ENCODE peak calls at places on chromosome 15, in seven cellular contexts. One of them, this sample, is unnamed.

GRCh38 chr15:52252781-52253180 is 42.8 kb downstream of the MYO5C start:
- DNase-seq in MM.1S: no peak
- DNase-seq in Caco-2: no peak
- DNase-seq in brain microvascular endothelial cell: peak; percentile 65
- DNase-seq in HCT116: peak; percentile 81
- DNase-seq in CD4-positive, alpha-beta memory T cell: no peak
- DNase-seq in AG09309: peak; percentile 77
- DNase-seq in this sample: peak; percentile 77

GRCh38 chr15:69158201-69158842 is 2.1 kb upstream of the GLCE start:
- DNase-seq in MM.1S: no peak
- DNase-seq in Caco-2: no peak
- DNase-seq in brain microvascular endothelial cell: no peak
- DNase-seq in HCT116: no peak
- DNase-seq in CD4-positive, alpha-beta memory T cell: no peak
- DNase-seq in AG09309: no peak
- DNase-seq in this sample: no peak

GRCh38 chr15:65666257-65666656 is 44.5 kb downstream of the SLC24A1 start:
- DNase-seq in MM.1S: no peak
- DNase-seq in Caco-2: no peak
- DNase-seq in brain microvascular endothelial cell: peak; percentile 40
- DNase-seq in HCT116: no peak
- DNase-seq in CD4-positive, alpha-beta memory T cell: no peak
- DNase-seq in AG09309: peak; percentile 55
- DNase-seq in this sample: no peak

GRCh38 chr15:33915571-33916407 is 52.5 kb upstream of the CHRM5 start:
- DNase-seq in MM.1S: peak; percentile 75
- DNase-seq in Caco-2: peak; percentile 33
- DNase-seq in brain microvascular endothelial cell: no peak
- DNase-seq in HCT116: no peak
- DNase-seq in CD4-positive, alpha-beta memory T cell: no peak
- DNase-seq in AG09309: no peak
- DNase-seq in this sample: peak; percentile 18

GRCh38 chr15:67899596-67900283 is 59.9 kb upstream of the RNU6-1 start:
- DNase-seq in MM.1S: no peak
- DNase-seq in Caco-2: no peak
- DNase-seq in brain microvascular endothelial cell: no peak
- DNase-seq in HCT116: no peak
- DNase-seq in CD4-positive, alpha-beta memory T cell: no peak
- DNase-seq in AG09309: no peak
- DNase-seq in this sample: no peak

GRCh38 chr15:92819312-92820232 is 80.6 kb upstream of the CHD2 start:
- DNase-seq in MM.1S: no peak
- DNase-seq in Caco-2: no peak
- DNase-seq in brain microvascular endothelial cell: no peak
- DNase-seq in HCT116: no peak
- DNase-seq in CD4-positive, alpha-beta memory T cell: no peak
- DNase-seq in AG09309: no peak
- DNase-seq in this sample: no peak

GRCh38 chr15:101266034-101266433 is 11.3 kb downstream of the SELENOS start:
- DNase-seq in MM.1S: no peak
- DNase-seq in Caco-2: no peak
- DNase-seq in brain microvascular endothelial cell: peak; percentile 39
- DNase-seq in HCT116: no peak
- DNase-seq in CD4-positive, alpha-beta memory T cell: no peak
- DNase-seq in AG09309: no peak
- DNase-seq in this sample: no peak

GRCh38 chr15:59232476-59232875 is 25.8 kb downstream of the LDHAL6B start:
- DNase-seq in MM.1S: no peak
- DNase-seq in Caco-2: no peak
- DNase-seq in brain microvascular endothelial cell: peak; percentile 72
- DNase-seq in HCT116: no peak
- DNase-seq in CD4-positive, alpha-beta memory T cell: no peak
- DNase-seq in AG09309: peak; percentile 67
- DNase-seq in this sample: peak; percentile 40

GRCh38 chr15:63073497-63074172 is 31.1 kb downstream of the TPM1 start:
- DNase-seq in MM.1S: no peak
- DNase-seq in Caco-2: no peak
- DNase-seq in brain microvascular endothelial cell: peak; percentile 51
- DNase-seq in HCT116: no peak
- DNase-seq in CD4-positive, alpha-beta memory T cell: no peak
- DNase-seq in AG09309: no peak
- DNase-seq in this sample: no peak

GRCh38 chr15:88258021-88258641 is 1.6 kb upstream of the NTRK3 start:
- DNase-seq in MM.1S: peak; percentile 36
- DNase-seq in Caco-2: no peak
- DNase-seq in brain microvascular endothelial cell: no peak
- DNase-seq in HCT116: peak; percentile 16
- DNase-seq in CD4-positive, alpha-beta memory T cell: no peak
- DNase-seq in AG09309: no peak
- DNase-seq in this sample: no peak

DNA sequence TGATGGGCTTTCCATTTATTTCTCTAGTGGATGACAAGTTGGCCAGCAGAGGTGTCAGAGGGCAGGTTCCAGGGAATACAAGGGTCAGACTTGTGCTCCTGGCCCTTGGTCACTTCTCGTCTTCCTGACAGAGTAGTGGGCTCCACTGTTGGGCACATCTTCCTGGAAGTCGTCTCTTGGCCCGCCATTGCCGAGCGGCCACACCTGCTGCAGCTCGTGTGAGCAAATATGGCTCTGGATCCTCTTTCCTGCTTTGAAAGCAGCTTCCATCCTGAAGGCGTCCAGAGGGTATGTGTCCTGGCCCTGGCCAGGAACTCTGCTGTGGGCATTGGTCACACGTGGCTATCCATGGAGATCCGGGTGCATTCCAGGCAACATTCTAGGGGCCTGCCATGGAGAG is 100.2 kb downstream of the SNRPN start:
- DNase-seq in MM.1S: no peak
- DNase-seq in Caco-2: no peak
- DNase-seq in brain microvascular endothelial cell: no peak
- DNase-seq in HCT116: no peak
- DNase-seq in CD4-positive, alpha-beta memory T cell: no peak
- DNase-seq in AG09309: no peak
- DNase-seq in this sample: no peak
- H3K4me3 ChIP-seq in MM.1S: no peak overlapping the region
- H3K4me3 ChIP-seq in Caco-2: no peak overlapping the region
- H3K4me3 ChIP-seq in brain microvascular endothelial cell: no peak overlapping the region
- H3K4me3 ChIP-seq in HCT116: no peak overlapping the region
- H3K4me3 ChIP-seq in CD4-positive, alpha-beta memory T cell: no peak overlapping the region
- H3K4me3 ChIP-seq in AG09309: no peak overlapping the region
- H3K4me3 ChIP-seq in this sample: no peak overlapping the region

DNA sequence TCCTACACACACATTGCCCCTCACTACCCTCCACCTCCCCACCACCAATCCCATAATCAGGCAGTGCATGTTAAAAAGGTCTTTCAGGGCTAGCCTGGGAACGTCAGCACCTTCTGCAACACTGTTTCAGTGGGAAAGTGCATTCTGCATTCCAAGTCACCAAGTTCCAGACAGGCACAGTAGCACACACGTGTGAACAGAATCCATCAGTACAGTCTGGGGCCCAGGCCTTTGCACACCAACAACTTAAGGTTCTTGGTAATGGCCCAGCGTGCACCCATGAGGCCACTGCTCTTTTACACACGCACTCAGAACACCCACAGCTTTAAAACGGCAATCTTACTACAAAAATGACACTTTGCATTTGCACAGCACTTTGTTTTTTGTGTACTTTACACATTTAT is 1.2 kb downstream of the ANXA2 start:
- DNase-seq in MM.1S: no peak
- DNase-seq in Caco-2: no peak
- DNase-seq in brain microvascular endothelial cell: no peak
- DNase-seq in HCT116: no peak
- DNase-seq in CD4-positive, alpha-beta memory T cell: no peak
- DNase-seq in AG09309: no peak
- DNase-seq in this sample: no peak
- H3K4me3 ChIP-seq in MM.1S: peak overlapping the region; percentile 90
- H3K4me3 ChIP-seq in Caco-2: peak overlapping the region; percentile 99
- H3K4me3 ChIP-seq in brain microvascular endothelial cell: peak overlapping the region; percentile 71
- H3K4me3 ChIP-seq in HCT116: peak overlapping the region; percentile 61
- H3K4me3 ChIP-seq in CD4-positive, alpha-beta memory T cell: peak overlapping the region; percentile 59
- H3K4me3 ChIP-seq in AG09309: peak overlapping the region; percentile 90
- H3K4me3 ChIP-seq in this sample: peak overlapping the region; percentile 84

DNA sequence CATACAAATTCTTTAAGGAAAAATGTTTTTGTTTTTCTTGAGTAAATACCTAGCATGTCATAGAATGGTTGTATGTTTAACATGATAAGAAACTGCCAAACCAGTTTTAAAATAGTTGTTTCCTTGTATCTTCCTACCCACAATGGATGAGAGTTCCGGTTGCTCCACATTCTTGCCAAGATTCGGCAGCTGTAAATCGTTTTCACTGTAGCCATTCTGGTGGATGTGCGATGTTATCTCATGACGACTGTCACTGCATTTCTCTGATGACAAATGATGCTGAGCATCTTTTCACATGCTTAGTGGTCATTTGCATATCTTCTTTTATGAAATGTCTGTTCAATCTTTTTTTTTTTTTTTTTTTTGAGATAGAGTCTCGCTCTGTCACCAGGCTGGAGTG is 36.6 kb upstream of the SH3GL3 start:
- DNase-seq in MM.1S: no peak
- DNase-seq in Caco-2: peak; percentile 50
- DNase-seq in brain microvascular endothelial cell: no peak
- DNase-seq in HCT116: no peak
- DNase-seq in CD4-positive, alpha-beta memory T cell: no peak
- DNase-seq in AG09309: no peak
- DNase-seq in this sample: no peak
- H3K4me3 ChIP-seq in MM.1S: no peak overlapping the region
- H3K4me3 ChIP-seq in Caco-2: no peak overlapping the region
- H3K4me3 ChIP-seq in brain microvascular endothelial cell: no peak overlapping the region
- H3K4me3 ChIP-seq in HCT116: no peak overlapping the region
- H3K4me3 ChIP-seq in CD4-positive, alpha-beta memory T cell: no peak overlapping the region
- H3K4me3 ChIP-seq in AG09309: no peak overlapping the region
- H3K4me3 ChIP-seq in this sample: no peak overlapping the region

GRCh38 chr15:98872777-98873176 is 134.8 kb downstream of the PGPEP1L start:
- DNase-seq in MM.1S: no peak
- DNase-seq in Caco-2: no peak
- DNase-seq in brain microvascular endothelial cell: no peak
- DNase-seq in HCT116: no peak
- DNase-seq in CD4-positive, alpha-beta memory T cell: no peak
- DNase-seq in AG09309: no peak
- DNase-seq in this sample: no peak
- H3K4me3 ChIP-seq in MM.1S: peak overlapping the region; percentile 60
- H3K4me3 ChIP-seq in Caco-2: no peak overlapping the region
- H3K4me3 ChIP-seq in brain microvascular endothelial cell: no peak overlapping the region
- H3K4me3 ChIP-seq in HCT116: no peak overlapping the region
- H3K4me3 ChIP-seq in CD4-positive, alpha-beta memory T cell: no peak overlapping the region
- H3K4me3 ChIP-seq in AG09309: no peak overlapping the region
- H3K4me3 ChIP-seq in this sample: peak overlapping the region; percentile 35